ENCODE peak calls at places on chromosome 20, in five cellular contexts. X is activated CD8-positive, alpha-beta T cell treated with anti-CD3 and anti-CD28 coated beads for 36 hours; K is thyroid gland; W is dorsolateral prefrontal cortex; D is neural progenitor cell. N is an unnamed sample.

GRCh38 chr20:7841967-7842301 is 98.3 kb downstream of the HAO1 start:
- DNase-seq in X (no peak), K (peak; percentile 34), D (peak; percentile 5), W (no peak), N (no peak)

GRCh38 chr20:10419550-10420133 is 14.4 kb downstream of the MKKS start:
- DNase-seq in D (no peak), X (no peak), W (no peak), K (no peak), N (no peak)

GRCh38 chr20:62516345-62516744 is 40.5 kb upstream of the GATA5 start:
- DNase-seq in W (no peak), X (no peak), D (peak; percentile 63), K (peak; percentile 12), N (no peak)

GRCh38 chr20:59751075-59751711 is 146.9 kb downstream of the PHACTR3 start:
- DNase-seq in W (peak; percentile 86), D (peak; percentile 88), X (peak; percentile 67), K (peak; percentile 44), N (no peak)

GRCh38 chr20:50313223-50313820 is 122.7 kb downstream of the CEBPB start:
- DNase-seq in X (no peak), W (no peak), D (no peak), K (no peak), N (no peak)

GRCh38 chr20:57483287-57484050 is 41.5 kb downstream of the CTCFL start:
- DNase-seq in D (no peak), K (no peak), X (no peak), W (no peak), N (peak; percentile 29)

GRCh38 chr20:58103961-58104360 is 124.5 kb downstream of the ANKRD60 start:
- DNase-seq in K (no peak), X (no peak), D (no peak), W (no peak), N (no peak)

GRCh38 chr20:63223121-63223825 is 7.3 kb upstream of the YTHDF1 start:
- DNase-seq in K (peak; percentile 47), X (peak; percentile 68), W (peak; percentile 27), D (peak; percentile 76), N (no peak)

GRCh38 chr20:7608246-7608645 is 332.0 kb downstream of the HAO1 start:
- DNase-seq in W (no peak), K (no peak), D (peak; percentile 37), X (no peak), N (no peak)

GRCh38 chr20:57435498-57436222 is 44.5 kb downstream of the RBM38 start:
- DNase-seq in X (peak; percentile 59), D (peak; percentile 51), W (peak; percentile 79), K (peak; percentile 72), N (peak; percentile 34)

GRCh38 chr20:36260316-36260715 is 24.0 kb downstream of the AAR2 start:
- DNase-seq in W (no peak), D (no peak), X (no peak), K (no peak), N (no peak)

GRCh38 chr20:33537608-33538007 is 47.7 kb downstream of the CBFA2T2 start:
- DNase-seq in D (no peak), W (no peak), K (no peak), X (no peak), N (no peak)

GRCh38 chr20:63682384-63683139 is 13.9 kb upstream of the TNFRSF6B start:
- DNase-seq in W (peak; percentile 79), D (no peak), X (peak; percentile 26), K (peak; percentile 84), N (no peak)

GRCh38 chr20:59625214-59625922 is 21.0 kb downstream of the PHACTR3 start:
- DNase-seq in D (no peak), W (peak; percentile 63), X (no peak), K (no peak), N (no peak)

GRCh38 chr20:62159835-62160234 is 16.3 kb downstream of the SS18L1 start:
- DNase-seq in D (no peak), K (no peak), X (peak; percentile 86), W (peak; percentile 25), N (no peak)

GRCh38 chr20:59955131-59955796 is 3.0 kb upstream of the CDH26 start:
- DNase-seq in D (peak; percentile 24), X (no peak), K (no peak), W (no peak), N (no peak)

GRCh38 chr20:8449120-8449519 is 317.1 kb downstream of the PLCB1 start:
- DNase-seq in X (no peak), D (no peak), K (no peak), W (peak; percentile 49), N (no peak)

GRCh38 chr20:58927490-58928061 is 53.5 kb upstream of the NELFCD start:
- DNase-seq in K (no peak), W (no peak), X (no peak), D (no peak), N (no peak)

GRCh38 chr20:43863821-43864544 is 50.7 kb upstream of the TOX2 start:
- DNase-seq in W (peak; percentile 61), K (no peak), X (no peak), D (no peak), N (no peak)

GRCh38 chr20:38725959-38726848 is 1.9 kb downstream of the SLC32A1 start:
- DNase-seq in W (no peak), D (peak; percentile 95), X (peak; percentile 69), K (no peak), N (peak; percentile 24)
- TF ChIP-seq CTCF in W (peak; percentile 21), D (peak; percentile 80), X (peak; percentile 45), K (no peak), N (no peak)

GRCh38 chr20:38117635-38118034 is 47.4 kb downstream of the TGM2 start:
- DNase-seq in K (no peak), X (no peak), W (no peak), D (no peak), N (no peak)
- TF ChIP-seq CTCF in K (no peak), X (no peak), W (no peak), D (no peak), N (no peak)

DNA sequence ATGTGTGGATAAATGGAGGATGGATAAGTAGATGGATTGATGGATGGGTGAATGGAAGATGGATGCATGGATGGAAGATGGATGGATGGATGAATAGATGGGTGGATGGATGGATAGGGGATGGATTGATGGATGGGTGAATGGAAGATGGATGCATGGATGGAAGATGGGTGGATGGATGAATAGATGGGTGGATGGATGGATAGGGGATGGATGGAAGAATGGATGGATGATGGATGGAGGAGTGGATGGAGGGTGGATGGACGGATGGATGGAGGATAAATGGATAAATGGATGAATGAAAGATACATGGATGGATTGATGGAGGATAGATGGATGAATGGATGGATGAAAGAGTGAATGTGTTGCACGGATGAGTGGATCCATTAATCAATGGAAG is 3.0 kb upstream of the NFATC2 start:
- DNase-seq in X (no peak), K (no peak), W (no peak), D (no peak), N (no peak)
- TF ChIP-seq CTCF in X (no peak), K (no peak), W (no peak), D (no peak), N (no peak)

GRCh38 chr20:41622584-41622983 is 4.4 kb upstream of the CHD6 start:
- DNase-seq in D (no peak), K (no peak), X (no peak), W (no peak), N (no peak)
- TF ChIP-seq CTCF in D (no peak), K (no peak), X (no peak), W (no peak), N (no peak)

DNA sequence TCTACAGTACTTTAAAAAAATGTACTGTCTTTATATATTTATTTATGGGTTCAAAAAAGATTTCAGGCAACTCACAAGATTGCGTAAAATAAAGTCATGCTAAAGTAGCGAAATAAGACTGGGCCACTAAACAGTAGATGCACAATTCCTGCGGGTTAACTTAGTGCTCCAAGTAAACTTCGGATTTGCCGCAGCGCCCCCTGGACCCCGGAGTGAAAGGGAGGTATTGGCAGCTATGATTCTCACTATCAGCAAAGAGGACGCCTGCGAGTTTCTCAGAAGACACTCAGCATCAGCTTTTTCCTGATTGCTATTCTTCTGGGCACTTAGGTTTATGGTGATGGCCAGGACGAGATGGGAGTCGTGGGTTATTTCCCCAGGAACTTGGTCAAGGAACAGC is 1.4 kb downstream of the OTOR start:
- DNase-seq in K (no peak), D (peak; percentile 50), W (no peak), X (no peak), N (no peak)
- TF ChIP-seq CTCF in K (no peak), D (peak; percentile 69), W (no peak), X (no peak), N (no peak)

DNA sequence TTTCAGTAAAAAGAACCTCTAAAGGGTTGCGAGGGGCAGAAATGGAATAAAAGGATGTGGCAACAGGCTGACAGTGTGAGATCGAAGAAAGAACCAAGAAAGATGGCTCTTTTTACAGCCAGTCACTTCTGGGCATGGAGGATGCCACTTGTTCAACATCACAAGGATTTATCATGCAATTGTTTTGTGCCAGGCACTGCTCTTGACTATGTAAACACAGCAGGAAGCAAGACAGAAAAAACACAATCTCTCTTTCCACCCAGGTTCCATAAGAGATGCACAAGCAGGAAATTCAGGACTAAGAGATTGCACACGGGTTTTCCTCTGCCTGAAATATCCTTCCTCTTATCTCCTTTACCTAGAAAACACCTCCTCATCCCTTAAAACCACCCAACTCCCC is 38.0 kb downstream of the FOXA2 start:
- DNase-seq in X (no peak), K (no peak), W (no peak), D (no peak), N (no peak)
- TF ChIP-seq CTCF in X (no peak), K (no peak), W (no peak), D (no peak), N (no peak)

DNA sequence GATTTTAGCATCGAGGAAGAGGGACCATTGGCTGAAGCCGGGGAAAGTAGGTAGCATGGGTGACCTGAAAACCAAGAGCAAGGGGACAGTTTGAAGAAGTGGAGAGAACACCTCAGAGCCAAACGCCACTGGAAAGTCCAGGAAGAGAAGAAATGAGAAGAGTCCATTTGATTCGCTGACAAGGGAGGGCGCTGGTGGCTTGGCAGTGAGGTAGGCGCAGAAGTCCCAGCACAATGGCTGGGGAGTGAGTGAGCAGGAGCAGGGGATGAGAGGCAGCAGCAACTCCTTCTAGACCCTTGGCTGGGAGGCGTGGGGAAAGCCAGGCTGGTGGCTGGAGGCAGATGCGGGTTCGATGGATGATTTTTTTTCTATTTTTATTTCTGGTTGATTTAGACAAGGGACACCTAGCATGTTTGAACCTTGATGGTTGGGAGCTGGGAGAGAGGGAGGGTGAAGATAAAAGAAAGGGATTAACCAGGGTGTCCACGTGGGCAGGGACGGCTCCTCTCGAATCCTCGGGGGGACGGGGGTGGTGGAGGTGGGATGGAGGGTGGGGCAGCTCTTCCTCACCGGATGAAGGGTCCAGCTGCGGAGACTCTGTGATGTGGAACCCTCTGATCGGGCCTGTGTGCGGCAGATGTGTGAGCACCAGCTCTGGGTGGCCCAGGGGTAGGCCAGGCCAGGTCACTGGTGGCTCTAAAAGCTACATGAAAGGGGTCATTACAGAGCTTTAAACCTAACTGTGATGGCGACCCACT is 164.2 kb downstream of the NFATC2 start:
- DNase-seq in K (peak; percentile 23), W (no peak), D (peak; percentile 63), X (peak; percentile 30), N (no peak)
- TF ChIP-seq CTCF in K (peak; percentile 45), W (no peak), D (peak; percentile 56), X (peak; percentile 25), N (no peak)

GRCh38 chr20:38866265-38867061 is 59.8 kb upstream of the FAM83D start:
- DNase-seq in K (no peak), D (no peak), X (no peak), W (no peak), N (no peak)

GRCh38 chr20:38864662-38865061 is 59.2 kb downstream of the PPP1R16B start:
- DNase-seq in W (no peak), D (no peak), X (no peak), K (no peak), N (no peak)

GRCh38 chr20:38863024-38863851 is 57.7 kb downstream of the PPP1R16B start:
- DNase-seq in X (peak; percentile 81), W (no peak), K (no peak), D (no peak), N (peak; percentile 34)

GRCh38 chr20:38870733-38871559 is 55.3 kb upstream of the FAM83D start:
- DNase-seq in K (no peak), X (peak; percentile 53), D (no peak), W (peak; percentile 39), N (no peak)

GRCh38 chr20:38867062-38867359 is 59.2 kb upstream of the FAM83D start:
- DNase-seq in K (no peak), X (no peak), W (no peak), D (no peak), N (no peak)
- TF ChIP-seq CTCF in K (no peak), X (no peak), W (no peak), D (no peak), N (no peak)